ENCODE peak calls at places on chromosome 21, in ten cellular contexts. One of them, this sample, is unnamed.
A peak's percentile ranks its signal among the peaks of the same experiment; 100 is the strongest.

GRCh38 chr21:39472211-39472610 is 20.4 kb downstream of the SH3BGR start:
- ATAC-seq in right cardiac atrium: no peak
- ATAC-seq in omental fat pad: no peak
- ATAC-seq in activated naive CD8-positive, alpha-beta T cell treated with anti-CD3 and anti-CD28 coated beads, Interleukin-2, amount 10 ng/mL, durations not matched to agents 7 days and 5 days: no peak
- ATAC-seq in activated CD8-positive, alpha-beta T cell treated with anti-CD3 and anti-CD28 coated beads, Interleukin-2, amount 10 ng/mL, durations not matched to agents 7 days and 5 days: no peak
- ATAC-seq in right lobe of liver: no peak
- ATAC-seq in HCT116: no peak
- ATAC-seq in upper lobe of left lung: no peak
- ATAC-seq in naive thymus-derived CD8-positive, alpha-beta T cell: no peak
- ATAC-seq in T-cell: no peak
- ATAC-seq in this sample: no peak

GRCh38 chr21:15018382-15018781 is 46.4 kb downstream of the NRIP1 start:
- ATAC-seq in upper lobe of left lung: no peak
- ATAC-seq in right cardiac atrium: no peak
- ATAC-seq in T-cell: no peak
- ATAC-seq in right lobe of liver: no peak
- ATAC-seq in omental fat pad: no peak
- ATAC-seq in naive thymus-derived CD8-positive, alpha-beta T cell: no peak
- ATAC-seq in HCT116: no peak
- ATAC-seq in activated CD8-positive, alpha-beta T cell treated with anti-CD3 and anti-CD28 coated beads, Interleukin-2, amount 10 ng/mL, durations not matched to agents 7 days and 5 days: no peak
- ATAC-seq in activated naive CD8-positive, alpha-beta T cell treated with anti-CD3 and anti-CD28 coated beads, Interleukin-2, amount 10 ng/mL, durations not matched to agents 7 days and 5 days: no peak
- ATAC-seq in this sample: no peak

GRCh38 chr21:42731264-42732032 is 78.0 kb downstream of the PDE9A start:
- ATAC-seq in HCT116: peak; percentile 90
- ATAC-seq in right cardiac atrium: peak; percentile 63
- ATAC-seq in omental fat pad: no peak
- ATAC-seq in upper lobe of left lung: peak; percentile 12
- ATAC-seq in activated naive CD8-positive, alpha-beta T cell treated with anti-CD3 and anti-CD28 coated beads, Interleukin-2, amount 10 ng/mL, durations not matched to agents 7 days and 5 days: no peak
- ATAC-seq in naive thymus-derived CD8-positive, alpha-beta T cell: no peak
- ATAC-seq in right lobe of liver: no peak
- ATAC-seq in activated CD8-positive, alpha-beta T cell treated with anti-CD3 and anti-CD28 coated beads, Interleukin-2, amount 10 ng/mL, durations not matched to agents 7 days and 5 days: no peak
- ATAC-seq in T-cell: no peak
- ATAC-seq in this sample: peak; percentile 98

GRCh38 chr21:45051580-45052434 is 22.6 kb upstream of the ADARB1 start:
- ATAC-seq in HCT116: no peak
- ATAC-seq in upper lobe of left lung: no peak
- ATAC-seq in activated naive CD8-positive, alpha-beta T cell treated with anti-CD3 and anti-CD28 coated beads, Interleukin-2, amount 10 ng/mL, durations not matched to agents 7 days and 5 days: no peak
- ATAC-seq in naive thymus-derived CD8-positive, alpha-beta T cell: no peak
- ATAC-seq in right lobe of liver: no peak
- ATAC-seq in T-cell: no peak
- ATAC-seq in activated CD8-positive, alpha-beta T cell treated with anti-CD3 and anti-CD28 coated beads, Interleukin-2, amount 10 ng/mL, durations not matched to agents 7 days and 5 days: no peak
- ATAC-seq in omental fat pad: no peak
- ATAC-seq in right cardiac atrium: no peak
- ATAC-seq in this sample: no peak

GRCh38 chr21:42049578-42050430 is 21.3 kb upstream of the UMODL1 start:
- ATAC-seq in upper lobe of left lung: no peak
- ATAC-seq in omental fat pad: no peak
- ATAC-seq in right lobe of liver: no peak
- ATAC-seq in activated CD8-positive, alpha-beta T cell treated with anti-CD3 and anti-CD28 coated beads, Interleukin-2, amount 10 ng/mL, durations not matched to agents 7 days and 5 days: no peak
- ATAC-seq in T-cell: no peak
- ATAC-seq in naive thymus-derived CD8-positive, alpha-beta T cell: no peak
- ATAC-seq in HCT116: no peak
- ATAC-seq in activated naive CD8-positive, alpha-beta T cell treated with anti-CD3 and anti-CD28 coated beads, Interleukin-2, amount 10 ng/mL, durations not matched to agents 7 days and 5 days: no peak
- ATAC-seq in right cardiac atrium: no peak
- ATAC-seq in this sample: no peak

GRCh38 chr21:32297449-32297848 is 1.2 kb upstream of the MRAP start:
- ATAC-seq in right lobe of liver: no peak
- ATAC-seq in T-cell: no peak
- ATAC-seq in HCT116: no peak
- ATAC-seq in right cardiac atrium: no peak
- ATAC-seq in upper lobe of left lung: no peak
- ATAC-seq in activated naive CD8-positive, alpha-beta T cell treated with anti-CD3 and anti-CD28 coated beads, Interleukin-2, amount 10 ng/mL, durations not matched to agents 7 days and 5 days: no peak
- ATAC-seq in omental fat pad: no peak
- ATAC-seq in activated CD8-positive, alpha-beta T cell treated with anti-CD3 and anti-CD28 coated beads, Interleukin-2, amount 10 ng/mL, durations not matched to agents 7 days and 5 days: no peak
- ATAC-seq in naive thymus-derived CD8-positive, alpha-beta T cell: no peak
- ATAC-seq in this sample: no peak

GRCh38 chr21:36073181-36073580 is 3.4 kb downstream of the CBR1 start:
- ATAC-seq in omental fat pad: no peak
- ATAC-seq in right cardiac atrium: no peak
- ATAC-seq in T-cell: no peak
- ATAC-seq in naive thymus-derived CD8-positive, alpha-beta T cell: no peak
- ATAC-seq in activated naive CD8-positive, alpha-beta T cell treated with anti-CD3 and anti-CD28 coated beads, Interleukin-2, amount 10 ng/mL, durations not matched to agents 7 days and 5 days: no peak
- ATAC-seq in right lobe of liver: peak; percentile 52
- ATAC-seq in upper lobe of left lung: no peak
- ATAC-seq in HCT116: no peak
- ATAC-seq in activated CD8-positive, alpha-beta T cell treated with anti-CD3 and anti-CD28 coated beads, Interleukin-2, amount 10 ng/mL, durations not matched to agents 7 days and 5 days: no peak
- ATAC-seq in this sample: no peak

GRCh38 chr21:45130324-45130774 is 56.0 kb downstream of the ADARB1 start:
- ATAC-seq in right lobe of liver: peak; percentile 45
- ATAC-seq in upper lobe of left lung: peak; percentile 83
- ATAC-seq in T-cell: no peak
- ATAC-seq in activated naive CD8-positive, alpha-beta T cell treated with anti-CD3 and anti-CD28 coated beads, Interleukin-2, amount 10 ng/mL, durations not matched to agents 7 days and 5 days: no peak
- ATAC-seq in omental fat pad: peak; percentile 61
- ATAC-seq in HCT116: no peak
- ATAC-seq in naive thymus-derived CD8-positive, alpha-beta T cell: no peak
- ATAC-seq in right cardiac atrium: peak; percentile 67
- ATAC-seq in activated CD8-positive, alpha-beta T cell treated with anti-CD3 and anti-CD28 coated beads, Interleukin-2, amount 10 ng/mL, durations not matched to agents 7 days and 5 days: no peak
- ATAC-seq in this sample: peak; percentile 55

GRCh38 chr21:36471254-36471723 is 8.6 kb downstream of the CLDN14 start:
- ATAC-seq in right lobe of liver: no peak
- ATAC-seq in right cardiac atrium: no peak
- ATAC-seq in HCT116: no peak
- ATAC-seq in T-cell: no peak
- ATAC-seq in activated CD8-positive, alpha-beta T cell treated with anti-CD3 and anti-CD28 coated beads, Interleukin-2, amount 10 ng/mL, durations not matched to agents 7 days and 5 days: no peak
- ATAC-seq in upper lobe of left lung: no peak
- ATAC-seq in activated naive CD8-positive, alpha-beta T cell treated with anti-CD3 and anti-CD28 coated beads, Interleukin-2, amount 10 ng/mL, durations not matched to agents 7 days and 5 days: no peak
- ATAC-seq in omental fat pad: no peak
- ATAC-seq in naive thymus-derived CD8-positive, alpha-beta T cell: no peak
- ATAC-seq in this sample: peak; percentile 21

GRCh38 chr21:37039434-37040075 is 33.1 kb downstream of the RIPPLY3 start:
- ATAC-seq in right cardiac atrium: no peak
- ATAC-seq in naive thymus-derived CD8-positive, alpha-beta T cell: no peak
- ATAC-seq in activated naive CD8-positive, alpha-beta T cell treated with anti-CD3 and anti-CD28 coated beads, Interleukin-2, amount 10 ng/mL, durations not matched to agents 7 days and 5 days: no peak
- ATAC-seq in omental fat pad: no peak
- ATAC-seq in activated CD8-positive, alpha-beta T cell treated with anti-CD3 and anti-CD28 coated beads, Interleukin-2, amount 10 ng/mL, durations not matched to agents 7 days and 5 days: no peak
- ATAC-seq in right lobe of liver: no peak
- ATAC-seq in upper lobe of left lung: no peak
- ATAC-seq in HCT116: no peak
- ATAC-seq in T-cell: no peak
- ATAC-seq in this sample: no peak

GRCh38 chr21:18666725-18667124 is 263.1 kb upstream of the TMPRSS15 start:
- ATAC-seq in naive thymus-derived CD8-positive, alpha-beta T cell: no peak
- ATAC-seq in HCT116: no peak
- ATAC-seq in T-cell: no peak
- ATAC-seq in right lobe of liver: no peak
- ATAC-seq in right cardiac atrium: no peak
- ATAC-seq in omental fat pad: no peak
- ATAC-seq in upper lobe of left lung: no peak
- ATAC-seq in activated CD8-positive, alpha-beta T cell treated with anti-CD3 and anti-CD28 coated beads, Interleukin-2, amount 10 ng/mL, durations not matched to agents 7 days and 5 days: no peak
- ATAC-seq in activated naive CD8-positive, alpha-beta T cell treated with anti-CD3 and anti-CD28 coated beads, Interleukin-2, amount 10 ng/mL, durations not matched to agents 7 days and 5 days: no peak
- ATAC-seq in this sample: no peak

GRCh38 chr21:36507397-36508018 is 27.6 kb upstream of the CLDN14 start:
- ATAC-seq in T-cell: no peak
- ATAC-seq in activated naive CD8-positive, alpha-beta T cell treated with anti-CD3 and anti-CD28 coated beads, Interleukin-2, amount 10 ng/mL, durations not matched to agents 7 days and 5 days: no peak
- ATAC-seq in upper lobe of left lung: no peak
- ATAC-seq in HCT116: no peak
- ATAC-seq in right lobe of liver: no peak
- ATAC-seq in right cardiac atrium: no peak
- ATAC-seq in naive thymus-derived CD8-positive, alpha-beta T cell: no peak
- ATAC-seq in activated CD8-positive, alpha-beta T cell treated with anti-CD3 and anti-CD28 coated beads, Interleukin-2, amount 10 ng/mL, durations not matched to agents 7 days and 5 days: no peak
- ATAC-seq in omental fat pad: no peak
- ATAC-seq in this sample: peak; percentile 25

GRCh38 chr21:38542263-38542662 is 44.0 kb upstream of the ERG start:
- ATAC-seq in activated CD8-positive, alpha-beta T cell treated with anti-CD3 and anti-CD28 coated beads, Interleukin-2, amount 10 ng/mL, durations not matched to agents 7 days and 5 days: no peak
- ATAC-seq in naive thymus-derived CD8-positive, alpha-beta T cell: no peak
- ATAC-seq in right cardiac atrium: no peak
- ATAC-seq in activated naive CD8-positive, alpha-beta T cell treated with anti-CD3 and anti-CD28 coated beads, Interleukin-2, amount 10 ng/mL, durations not matched to agents 7 days and 5 days: no peak
- ATAC-seq in omental fat pad: no peak
- ATAC-seq in HCT116: no peak
- ATAC-seq in right lobe of liver: no peak
- ATAC-seq in upper lobe of left lung: no peak
- ATAC-seq in T-cell: no peak
- ATAC-seq in this sample: no peak

GRCh38 chr21:25501996-25502665 is 105.2 kb downstream of the MRPL39 start:
- ATAC-seq in right cardiac atrium: no peak
- ATAC-seq in activated CD8-positive, alpha-beta T cell treated with anti-CD3 and anti-CD28 coated beads, Interleukin-2, amount 10 ng/mL, durations not matched to agents 7 days and 5 days: no peak
- ATAC-seq in omental fat pad: no peak
- ATAC-seq in right lobe of liver: peak; percentile 53
- ATAC-seq in HCT116: no peak
- ATAC-seq in T-cell: no peak
- ATAC-seq in activated naive CD8-positive, alpha-beta T cell treated with anti-CD3 and anti-CD28 coated beads, Interleukin-2, amount 10 ng/mL, durations not matched to agents 7 days and 5 days: no peak
- ATAC-seq in naive thymus-derived CD8-positive, alpha-beta T cell: no peak
- ATAC-seq in upper lobe of left lung: peak; percentile 79
- ATAC-seq in this sample: no peak

GRCh38 chr21:43712268-43712942 is 6.5 kb upstream of the PDXK start:
- ATAC-seq in omental fat pad: peak; percentile 69
- ATAC-seq in right lobe of liver: peak; percentile 53
- ATAC-seq in HCT116: peak; percentile 81
- ATAC-seq in naive thymus-derived CD8-positive, alpha-beta T cell: no peak
- ATAC-seq in activated naive CD8-positive, alpha-beta T cell treated with anti-CD3 and anti-CD28 coated beads, Interleukin-2, amount 10 ng/mL, durations not matched to agents 7 days and 5 days: no peak
- ATAC-seq in T-cell: no peak
- ATAC-seq in activated CD8-positive, alpha-beta T cell treated with anti-CD3 and anti-CD28 coated beads, Interleukin-2, amount 10 ng/mL, durations not matched to agents 7 days and 5 days: no peak
- ATAC-seq in upper lobe of left lung: peak; percentile 66
- ATAC-seq in right cardiac atrium: peak; percentile 44
- ATAC-seq in this sample: peak; percentile 87

GRCh38 chr21:44423312-44423821 is 31.9 kb upstream of the LRRC3 start:
- ATAC-seq in upper lobe of left lung: no peak
- ATAC-seq in activated naive CD8-positive, alpha-beta T cell treated with anti-CD3 and anti-CD28 coated beads, Interleukin-2, amount 10 ng/mL, durations not matched to agents 7 days and 5 days: no peak
- ATAC-seq in omental fat pad: no peak
- ATAC-seq in HCT116: no peak
- ATAC-seq in right lobe of liver: no peak
- ATAC-seq in right cardiac atrium: no peak
- ATAC-seq in T-cell: no peak
- ATAC-seq in activated CD8-positive, alpha-beta T cell treated with anti-CD3 and anti-CD28 coated beads, Interleukin-2, amount 10 ng/mL, durations not matched to agents 7 days and 5 days: no peak
- ATAC-seq in naive thymus-derived CD8-positive, alpha-beta T cell: no peak
- ATAC-seq in this sample: no peak

GRCh38 chr21:25967566-25968438 is 202.8 kb downstream of the APP start:
- ATAC-seq in T-cell: peak; percentile 76
- ATAC-seq in activated CD8-positive, alpha-beta T cell treated with anti-CD3 and anti-CD28 coated beads, Interleukin-2, amount 10 ng/mL, durations not matched to agents 7 days and 5 days: no peak
- ATAC-seq in upper lobe of left lung: peak; percentile 80
- ATAC-seq in naive thymus-derived CD8-positive, alpha-beta T cell: peak; percentile 75
- ATAC-seq in right cardiac atrium: peak; percentile 59
- ATAC-seq in activated naive CD8-positive, alpha-beta T cell treated with anti-CD3 and anti-CD28 coated beads, Interleukin-2, amount 10 ng/mL, durations not matched to agents 7 days and 5 days: peak; percentile 91
- ATAC-seq in HCT116: no peak
- ATAC-seq in omental fat pad: no peak
- ATAC-seq in right lobe of liver: peak; percentile 81
- ATAC-seq in this sample: peak; percentile 75

GRCh38 chr21:14120091-14120734 is 90.5 kb downstream of the LIPI start:
- ATAC-seq in activated naive CD8-positive, alpha-beta T cell treated with anti-CD3 and anti-CD28 coated beads, Interleukin-2, amount 10 ng/mL, durations not matched to agents 7 days and 5 days: peak; percentile 72
- ATAC-seq in right cardiac atrium: no peak
- ATAC-seq in T-cell: peak; percentile 28
- ATAC-seq in HCT116: no peak
- ATAC-seq in right lobe of liver: peak; percentile 65
- ATAC-seq in activated CD8-positive, alpha-beta T cell treated with anti-CD3 and anti-CD28 coated beads, Interleukin-2, amount 10 ng/mL, durations not matched to agents 7 days and 5 days: peak; percentile 44
- ATAC-seq in naive thymus-derived CD8-positive, alpha-beta T cell: peak; percentile 67
- ATAC-seq in upper lobe of left lung: no peak
- ATAC-seq in omental fat pad: no peak
- ATAC-seq in this sample: peak; percentile 43

GRCh38 chr21:42110691-42111469 is 39.8 kb downstream of the UMODL1 start:
- ATAC-seq in activated CD8-positive, alpha-beta T cell treated with anti-CD3 and anti-CD28 coated beads, Interleukin-2, amount 10 ng/mL, durations not matched to agents 7 days and 5 days: no peak
- ATAC-seq in upper lobe of left lung: no peak
- ATAC-seq in naive thymus-derived CD8-positive, alpha-beta T cell: no peak
- ATAC-seq in activated naive CD8-positive, alpha-beta T cell treated with anti-CD3 and anti-CD28 coated beads, Interleukin-2, amount 10 ng/mL, durations not matched to agents 7 days and 5 days: no peak
- ATAC-seq in right cardiac atrium: no peak
- ATAC-seq in omental fat pad: no peak
- ATAC-seq in T-cell: no peak
- ATAC-seq in right lobe of liver: no peak
- ATAC-seq in HCT116: no peak
- ATAC-seq in this sample: no peak

GRCh38 chr21:31342328-31342727 is 1.7 kb downstream of the TIAM1 start:
- ATAC-seq in right cardiac atrium: no peak
- ATAC-seq in activated CD8-positive, alpha-beta T cell treated with anti-CD3 and anti-CD28 coated beads, Interleukin-2, amount 10 ng/mL, durations not matched to agents 7 days and 5 days: no peak
- ATAC-seq in right lobe of liver: no peak
- ATAC-seq in HCT116: no peak
- ATAC-seq in upper lobe of left lung: no peak
- ATAC-seq in T-cell: no peak
- ATAC-seq in activated naive CD8-positive, alpha-beta T cell treated with anti-CD3 and anti-CD28 coated beads, Interleukin-2, amount 10 ng/mL, durations not matched to agents 7 days and 5 days: no peak
- ATAC-seq in omental fat pad: no peak
- ATAC-seq in naive thymus-derived CD8-positive, alpha-beta T cell: no peak
- ATAC-seq in this sample: peak; percentile 27

GRCh38 chr21:25929859-25930520 is 195.2 kb downstream of the GABPA start:
- ATAC-seq in activated CD8-positive, alpha-beta T cell treated with anti-CD3 and anti-CD28 coated beads, Interleukin-2, amount 10 ng/mL, durations not matched to agents 7 days and 5 days: no peak
- ATAC-seq in right lobe of liver: no peak
- ATAC-seq in HCT116: no peak
- ATAC-seq in activated naive CD8-positive, alpha-beta T cell treated with anti-CD3 and anti-CD28 coated beads, Interleukin-2, amount 10 ng/mL, durations not matched to agents 7 days and 5 days: no peak
- ATAC-seq in naive thymus-derived CD8-positive, alpha-beta T cell: no peak
- ATAC-seq in T-cell: no peak
- ATAC-seq in upper lobe of left lung: no peak
- ATAC-seq in right cardiac atrium: peak; percentile 17
- ATAC-seq in omental fat pad: no peak
- ATAC-seq in this sample: peak; percentile 49

This sample was measured in esophagus mucosa.